ENCODE peak calls at places on chromosomes 3 and 15, in four cellular contexts. S is NCI-H2171; D is stimulated activated CD8-positive, alpha-beta memory T cell treated with anti-CD3 and anti-CD28 coated beads, Interleukin-4, amount 100 ng/mL, for 1 hour; P is AG08395. W is an unnamed sample.

GRCh38 chr15:60840306-60840702 is 361.4 kb upstream of the ICE2 start:
- DNase-seq in S (no peak), D (no peak), P (peak; percentile 68), W (peak; percentile 37)

GRCh38 chr3:10581251-10581650 is 75.9 kb upstream of the ATP2B2 start:
- DNase-seq in S (no peak), D (no peak), P (peak; percentile 18), W (no peak)

GRCh38 chr15:92069308-92070244 is 216.1 kb downstream of the SLCO3A1 start:
- DNase-seq in S (no peak), P (peak; percentile 87), D (peak; percentile 31), W (no peak)

GRCh38 chr3:125587039-125587664 is 8.1 kb downstream of the OSBPL11 start:
- DNase-seq in S (no peak), P (no peak), D (no peak), W (no peak)

GRCh38 chr3:113697192-113698090 is 999 bp upstream of the USF3 start:
- DNase-seq in P (no peak), S (peak; percentile 8), D (peak; percentile 4), W (peak; percentile 33)

GRCh38 chr3:171966533-171967136 is 72.7 kb upstream of the FNDC3B start:
- DNase-seq in S (no peak), D (no peak), P (no peak), W (no peak)

GRCh38 chr15:35362195-35362829 is 183.7 kb downstream of the DPH6 start:
- DNase-seq in D (no peak), P (peak; percentile 65), S (no peak), W (no peak)

GRCh38 chr3:187186801-187187421 is 10.4 kb upstream of the RTP1 start:
- DNase-seq in P (peak; percentile 81), S (no peak), D (no peak), W (peak; percentile 47)

GRCh38 chr15:43793647-43794046 is 1.5 kb downstream of the SERF2 start:
- DNase-seq in D (no peak), S (no peak), P (no peak), W (no peak)

GRCh38 chr3:120093923-120094775 is at the start of gene GSK3B:
- DNase-seq in S (peak; percentile 100), P (peak; percentile 92), D (peak; percentile 49), W (peak; percentile 76)

GRCh38 chr3:46629571-46630517 is 17.5 kb downstream of the FAM240A start:
- DNase-seq in D (peak; percentile 54), P (peak; percentile 84), S (peak; percentile 50), W (peak; percentile 96)

GRCh38 chr3:179660872-179661271 is 8.0 kb downstream of the USP13 start:
- DNase-seq in S (no peak), P (no peak), D (no peak), W (no peak)

GRCh38 chr3:184593201-184593922 is 31.8 kb downstream of the EPHB3 start:
- DNase-seq in P (no peak), D (no peak), S (no peak), W (no peak)

GRCh38 chr3:44511238-44511567 is 33.7 kb upstream of the ZNF445 start:
- DNase-seq in P (no peak), D (no peak), S (no peak), W (no peak)

GRCh38 chr3:161233557-161233956 is 12.4 kb downstream of the NMD3 start:
- DNase-seq in S (no peak), P (no peak), D (no peak), W (no peak)

GRCh38 chr3:12931273-12931905 is 90.0 kb upstream of the RPL32 start:
- DNase-seq in P (no peak), S (no peak), D (no peak), W (no peak)

GRCh38 chr3:27900316-27900715 is 178.2 kb upstream of the EOMES start:
- DNase-seq in P (no peak), D (peak; percentile 9), S (no peak), W (no peak)

GRCh38 chr3:188111002-188111584 is 42.9 kb upstream of the LPP start:
- DNase-seq in S (no peak), D (no peak), P (no peak), W (no peak)

GRCh38 chr15:97177135-97177704 is 783.3 kb upstream of the ARRDC4 start:
- DNase-seq in P (no peak), D (no peak), S (no peak), W (peak; percentile 57)

GRCh38 chr3:108524547-108524946 is 14.2 kb upstream of the MYH15 start:
- DNase-seq in P (no peak), D (no peak), S (no peak), W (no peak)

GRCh38 chr3:156687023-156687422 is 12.6 kb downstream of the TIPARP start:
- DNase-seq in S (no peak), D (no peak), P (no peak), W (no peak)

GRCh38 chr15:33310481-33311311 is at the start of gene RYR3:
- DNase-seq in S (no peak), P (no peak), D (no peak), W (peak; percentile 65)

GRCh38 chr3:190855151-190855550 is 7.3 kb downstream of the GMNC start:
- DNase-seq in S (no peak), D (no peak), P (no peak), W (peak; percentile 47)

GRCh38 chr3:123421353-123422174 is 27.3 kb downstream of the ADCY5 start:
- DNase-seq in S (no peak), D (no peak), P (no peak), W (no peak)

GRCh38 chr3:169259134-169259533 is 404.4 kb downstream of the MECOM start:
- DNase-seq in D (no peak), P (no peak), S (no peak), W (no peak)

GRCh38 chr3:183230826-183231225 is 22.2 kb upstream of the B3GNT5 start:
- DNase-seq in S (no peak), D (no peak), P (no peak), W (no peak)

GRCh38 chr3:179750720-179751328 is 98.0 kb downstream of the USP13 start:
- DNase-seq in S (no peak), P (peak; percentile 42), D (no peak), W (no peak)

GRCh38 chr3:128278761-128279593 is 125.7 kb downstream of the EEFSEC start:
- DNase-seq in D (no peak), S (no peak), P (peak; percentile 88), W (peak; percentile 58)

GRCh38 chr3:29764059-29764458 is 483.2 kb downstream of the RBMS3 start:
- DNase-seq in S (peak; percentile 86), D (no peak), P (peak; percentile 19), W (no peak)

GRCh38 chr3:33377931-33378330 is 62.3 kb downstream of the UBP1 start:
- DNase-seq in D (no peak), S (no peak), P (peak; percentile 75), W (no peak)

GRCh38 chr15:48617619-48618018 is 27.9 kb downstream of the FBN1 start:
- DNase-seq in P (peak; percentile 70), D (no peak), S (no peak), W (no peak)

GRCh38 chr3:8851703-8852102 is 82.3 kb upstream of the OXTR start:
- DNase-seq in S (no peak), P (peak; percentile 88), D (no peak), W (no peak)

GRCh38 chr15:39592500-39592899 is 11.6 kb downstream of the THBS1 start:
- DNase-seq in D (no peak), P (no peak), S (no peak), W (no peak)

GRCh38 chr15:50562735-50563640 is 16.5 kb upstream of the USP50 start:
- DNase-seq in D (no peak), S (peak; percentile 56), P (peak; percentile 29), W (no peak)

GRCh38 chr3:157059181-157059580 is 100.8 kb downstream of the CCNL1 start:
- DNase-seq in S (no peak), D (no peak), P (no peak), W (no peak)

GRCh38 chr3:136070334-136070733 is 104.8 kb downstream of the PPP2R3A start:
- DNase-seq in P (peak; percentile 70), S (no peak), D (no peak), W (no peak)

GRCh38 chr15:38702178-38702912 is 137.7 kb upstream of the RASGRP1 start:
- DNase-seq in D (no peak), P (no peak), S (peak; percentile 13), W (peak; percentile 35)

GRCh38 chr15:81752149-81752942 is 293.5 kb downstream of the MEX3B start:
- DNase-seq in D (no peak), S (peak; percentile 98), P (no peak), W (no peak)

GRCh38 chr3:154464440-154465148 is 34.6 kb upstream of the GPR149 start:
- DNase-seq in P (no peak), S (no peak), D (no peak), W (no peak)

GRCh38 chr3:117439812-117440211 is 730.2 kb downstream of the TUSC7 start:
- DNase-seq in P (peak; percentile 22), S (no peak), D (no peak), W (no peak)